ENCODE peak calls at places on chromosomes 16 and 17, in nine cellular contexts. One of them, this sample, is unnamed.

GRCh38 chr17:14942511-14943185 is 322.5 kb downstream of the PMP22 start:
- DNase-seq in thoracic aorta: no peak
- DNase-seq in A549: peak
- DNase-seq in psoas muscle: no peak
- DNase-seq in ovary: no peak
- DNase-seq in lung: no peak
- DNase-seq in heart right ventricle: no peak
- DNase-seq in AG04450: no peak
- DNase-seq in thyroid gland: no peak
- DNase-seq in this sample: no peak

GRCh38 chr17:39603304-39604016 is 4.3 kb downstream of the NEUROD2 start:
- DNase-seq in thoracic aorta: no peak
- DNase-seq in A549: no peak
- DNase-seq in psoas muscle: no peak
- DNase-seq in ovary: no peak
- DNase-seq in lung: no peak
- DNase-seq in heart right ventricle: no peak
- DNase-seq in AG04450: no peak
- DNase-seq in thyroid gland: no peak
- DNase-seq in this sample: no peak

GRCh38 chr17:9228408-9229159 is 207.3 kb downstream of the NTN1 start:
- DNase-seq in thoracic aorta: no peak
- DNase-seq in A549: no peak
- DNase-seq in psoas muscle: no peak
- DNase-seq in ovary: no peak
- DNase-seq in lung: no peak
- DNase-seq in heart right ventricle: no peak
- DNase-seq in AG04450: peak
- DNase-seq in thyroid gland: no peak
- DNase-seq in this sample: no peak

GRCh38 chr16:65657556-65657955 is 535.7 kb upstream of the CDH11 start:
- DNase-seq in thoracic aorta: no peak
- DNase-seq in A549: no peak
- DNase-seq in psoas muscle: no peak
- DNase-seq in ovary: no peak
- DNase-seq in lung: no peak
- DNase-seq in heart right ventricle: no peak
- DNase-seq in AG04450: no peak
- DNase-seq in thyroid gland: no peak
- DNase-seq in this sample: no peak

GRCh38 chr17:75059369-75060345 is 12.6 kb downstream of the KCTD2 start:
- DNase-seq in thoracic aorta: no peak
- DNase-seq in A549: peak
- DNase-seq in psoas muscle: no peak
- DNase-seq in ovary: peak
- DNase-seq in lung: no peak
- DNase-seq in heart right ventricle: no peak
- DNase-seq in AG04450: peak
- DNase-seq in thyroid gland: peak
- DNase-seq in this sample: peak

GRCh38 chr16:70454221-70455034 is at the start of gene FCSK:
- DNase-seq in thoracic aorta: no peak
- DNase-seq in A549: peak
- DNase-seq in psoas muscle: peak
- DNase-seq in ovary: peak
- DNase-seq in lung: peak
- DNase-seq in heart right ventricle: peak
- DNase-seq in AG04450: peak
- DNase-seq in thyroid gland: peak
- DNase-seq in this sample: peak

GRCh38 chr17:17849147-17849820 is 12.5 kb upstream of the SREBF1 start:
- DNase-seq in thoracic aorta: peak
- DNase-seq in A549: no peak
- DNase-seq in psoas muscle: peak
- DNase-seq in ovary: peak
- DNase-seq in lung: peak
- DNase-seq in heart right ventricle: peak
- DNase-seq in AG04450: no peak
- DNase-seq in thyroid gland: peak
- DNase-seq in this sample: peak

GRCh38 chr17:62630365-62631085 is 3.1 kb downstream of the MRC2 start:
- DNase-seq in thoracic aorta: no peak
- DNase-seq in A549: no peak
- DNase-seq in psoas muscle: no peak
- DNase-seq in ovary: no peak
- DNase-seq in lung: no peak
- DNase-seq in heart right ventricle: no peak
- DNase-seq in AG04450: no peak
- DNase-seq in thyroid gland: no peak
- DNase-seq in this sample: no peak

GRCh38 chr16:88344411-88345030 is 38.2 kb upstream of the ZNF469 start:
- DNase-seq in thoracic aorta: no peak
- DNase-seq in A549: no peak
- DNase-seq in psoas muscle: no peak
- DNase-seq in ovary: no peak
- DNase-seq in lung: no peak
- DNase-seq in heart right ventricle: no peak
- DNase-seq in AG04450: no peak
- DNase-seq in thyroid gland: no peak
- DNase-seq in this sample: no peak

GRCh38 chr17:35540589-35541404 is 3.3 kb upstream of the SLFN12L start:
- DNase-seq in thoracic aorta: no peak
- DNase-seq in A549: no peak
- DNase-seq in psoas muscle: peak
- DNase-seq in ovary: peak
- DNase-seq in lung: peak
- DNase-seq in heart right ventricle: no peak
- DNase-seq in AG04450: no peak
- DNase-seq in thyroid gland: no peak
- DNase-seq in this sample: peak

GRCh38 chr17:13995856-13996635 is 73.3 kb upstream of the COX10 start:
- DNase-seq in thoracic aorta: no peak
- DNase-seq in A549: no peak
- DNase-seq in psoas muscle: no peak
- DNase-seq in ovary: no peak
- DNase-seq in lung: no peak
- DNase-seq in heart right ventricle: no peak
- DNase-seq in AG04450: no peak
- DNase-seq in thyroid gland: no peak
- DNase-seq in this sample: no peak

GRCh38 chr17:55285340-55286301 is 20.9 kb downstream of the HLF start:
- DNase-seq in thoracic aorta: peak
- DNase-seq in A549: peak
- DNase-seq in psoas muscle: peak
- DNase-seq in ovary: peak
- DNase-seq in lung: peak
- DNase-seq in heart right ventricle: peak
- DNase-seq in AG04450: no peak
- DNase-seq in thyroid gland: peak
- DNase-seq in this sample: peak

GRCh38 chr17:37092701-37093100 is 143.9 kb downstream of the AATF start:
- DNase-seq in thoracic aorta: no peak
- DNase-seq in A549: no peak
- DNase-seq in psoas muscle: no peak
- DNase-seq in ovary: no peak
- DNase-seq in lung: no peak
- DNase-seq in heart right ventricle: no peak
- DNase-seq in AG04450: no peak
- DNase-seq in thyroid gland: no peak
- DNase-seq in this sample: no peak

GRCh38 chr16:71552698-71553503 is 24.0 kb downstream of the TAT start:
- DNase-seq in thoracic aorta: no peak
- DNase-seq in A549: peak
- DNase-seq in psoas muscle: no peak
- DNase-seq in ovary: no peak
- DNase-seq in lung: no peak
- DNase-seq in heart right ventricle: no peak
- DNase-seq in AG04450: no peak
- DNase-seq in thyroid gland: no peak
- DNase-seq in this sample: peak

GRCh38 chr16:68995011-68995504 is 110.4 kb upstream of the HAS3 start:
- DNase-seq in thoracic aorta: no peak
- DNase-seq in A549: peak
- DNase-seq in psoas muscle: no peak
- DNase-seq in ovary: no peak
- DNase-seq in lung: no peak
- DNase-seq in heart right ventricle: no peak
- DNase-seq in AG04450: no peak
- DNase-seq in thyroid gland: peak
- DNase-seq in this sample: peak

GRCh38 chr16:3835089-3835602 is 45.4 kb downstream of the CREBBP start:
- DNase-seq in thoracic aorta: no peak
- DNase-seq in A549: no peak
- DNase-seq in psoas muscle: no peak
- DNase-seq in ovary: no peak
- DNase-seq in lung: no peak
- DNase-seq in heart right ventricle: no peak
- DNase-seq in AG04450: no peak
- DNase-seq in thyroid gland: no peak
- DNase-seq in this sample: no peak
- H3K27ac ChIP-seq in thoracic aorta: no peak
- H3K27ac ChIP-seq in A549: no peak
- H3K27ac ChIP-seq in psoas muscle: no peak
- H3K27ac ChIP-seq in ovary: no peak
- H3K27ac ChIP-seq in lung: no peak
- H3K27ac ChIP-seq in heart right ventricle: no peak
- H3K27ac ChIP-seq in AG04450: no peak
- H3K27ac ChIP-seq in thyroid gland: no peak
- H3K27ac ChIP-seq in this sample: no peak

DNA sequence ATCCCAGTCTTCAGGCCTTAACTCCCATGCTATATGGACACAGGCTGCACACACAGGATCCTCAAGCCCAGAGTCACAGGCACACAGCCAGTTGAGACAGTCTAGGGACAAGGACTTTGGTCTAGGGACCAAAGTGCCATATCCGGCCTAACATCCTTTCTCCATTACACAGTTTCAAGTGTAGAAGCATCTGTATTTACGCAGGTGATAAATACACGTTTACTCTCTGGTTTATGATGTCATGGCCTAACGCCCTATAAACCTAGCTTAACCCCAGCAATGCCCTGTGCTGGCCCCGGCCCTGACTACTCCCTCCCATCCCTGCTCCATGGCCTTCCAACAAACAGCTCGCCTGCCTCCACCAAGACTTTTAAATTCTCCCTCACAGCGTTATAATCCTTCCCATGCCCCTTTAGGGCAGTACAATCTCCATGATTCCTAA is 17.1 kb downstream of the CUEDC1 start:
- DNase-seq in thoracic aorta: no peak
- DNase-seq in A549: no peak
- DNase-seq in psoas muscle: no peak
- DNase-seq in ovary: no peak
- DNase-seq in lung: no peak
- DNase-seq in heart right ventricle: no peak
- DNase-seq in AG04450: no peak
- DNase-seq in thyroid gland: no peak
- DNase-seq in this sample: peak
- H3K27ac ChIP-seq in thoracic aorta: no peak
- H3K27ac ChIP-seq in A549: peak
- H3K27ac ChIP-seq in psoas muscle: peak
- H3K27ac ChIP-seq in ovary: no peak
- H3K27ac ChIP-seq in lung: no peak
- H3K27ac ChIP-seq in heart right ventricle: peak
- H3K27ac ChIP-seq in AG04450: no peak
- H3K27ac ChIP-seq in thyroid gland: no peak
- H3K27ac ChIP-seq in this sample: no peak

GRCh38 chr17:66725956-66726355 is 109.0 kb upstream of the CACNG5 start:
- DNase-seq in thoracic aorta: no peak
- DNase-seq in A549: no peak
- DNase-seq in psoas muscle: no peak
- DNase-seq in ovary: no peak
- DNase-seq in lung: no peak
- DNase-seq in heart right ventricle: no peak
- DNase-seq in AG04450: no peak
- DNase-seq in thyroid gland: no peak
- DNase-seq in this sample: no peak

GRCh38 chr17:66726371-66726770 is 108.5 kb upstream of the CACNG5 start:
- DNase-seq in thoracic aorta: no peak
- DNase-seq in A549: no peak
- DNase-seq in psoas muscle: no peak
- DNase-seq in ovary: no peak
- DNase-seq in lung: no peak
- DNase-seq in heart right ventricle: no peak
- DNase-seq in AG04450: no peak
- DNase-seq in thyroid gland: no peak
- DNase-seq in this sample: no peak

GRCh38 chr17:66727634-66728570 is 107.0 kb upstream of the CACNG5 start:
- DNase-seq in thoracic aorta: no peak
- DNase-seq in A549: peak
- DNase-seq in psoas muscle: peak
- DNase-seq in ovary: peak
- DNase-seq in lung: peak
- DNase-seq in heart right ventricle: peak
- DNase-seq in AG04450: no peak
- DNase-seq in thyroid gland: peak
- DNase-seq in this sample: peak

GRCh38 chr17:66726846-66727245 is 108.1 kb upstream of the CACNG5 start:
- DNase-seq in thoracic aorta: no peak
- DNase-seq in A549: no peak
- DNase-seq in psoas muscle: no peak
- DNase-seq in ovary: no peak
- DNase-seq in lung: no peak
- DNase-seq in heart right ventricle: no peak
- DNase-seq in AG04450: no peak
- DNase-seq in thyroid gland: no peak
- DNase-seq in this sample: no peak

GRCh38 chr17:66724581-66725341 is 110.2 kb upstream of the CACNG5 start:
- DNase-seq in thoracic aorta: no peak
- DNase-seq in A549: peak
- DNase-seq in psoas muscle: no peak
- DNase-seq in ovary: no peak
- DNase-seq in lung: no peak
- DNase-seq in heart right ventricle: no peak
- DNase-seq in AG04450: no peak
- DNase-seq in thyroid gland: no peak
- DNase-seq in this sample: no peak
- H3K27ac ChIP-seq in thoracic aorta: no peak
- H3K27ac ChIP-seq in A549: peak
- H3K27ac ChIP-seq in psoas muscle: no peak
- H3K27ac ChIP-seq in ovary: no peak
- H3K27ac ChIP-seq in lung: no peak
- H3K27ac ChIP-seq in heart right ventricle: no peak
- H3K27ac ChIP-seq in AG04450: no peak
- H3K27ac ChIP-seq in thyroid gland: no peak
- H3K27ac ChIP-seq in this sample: no peak

DNA sequence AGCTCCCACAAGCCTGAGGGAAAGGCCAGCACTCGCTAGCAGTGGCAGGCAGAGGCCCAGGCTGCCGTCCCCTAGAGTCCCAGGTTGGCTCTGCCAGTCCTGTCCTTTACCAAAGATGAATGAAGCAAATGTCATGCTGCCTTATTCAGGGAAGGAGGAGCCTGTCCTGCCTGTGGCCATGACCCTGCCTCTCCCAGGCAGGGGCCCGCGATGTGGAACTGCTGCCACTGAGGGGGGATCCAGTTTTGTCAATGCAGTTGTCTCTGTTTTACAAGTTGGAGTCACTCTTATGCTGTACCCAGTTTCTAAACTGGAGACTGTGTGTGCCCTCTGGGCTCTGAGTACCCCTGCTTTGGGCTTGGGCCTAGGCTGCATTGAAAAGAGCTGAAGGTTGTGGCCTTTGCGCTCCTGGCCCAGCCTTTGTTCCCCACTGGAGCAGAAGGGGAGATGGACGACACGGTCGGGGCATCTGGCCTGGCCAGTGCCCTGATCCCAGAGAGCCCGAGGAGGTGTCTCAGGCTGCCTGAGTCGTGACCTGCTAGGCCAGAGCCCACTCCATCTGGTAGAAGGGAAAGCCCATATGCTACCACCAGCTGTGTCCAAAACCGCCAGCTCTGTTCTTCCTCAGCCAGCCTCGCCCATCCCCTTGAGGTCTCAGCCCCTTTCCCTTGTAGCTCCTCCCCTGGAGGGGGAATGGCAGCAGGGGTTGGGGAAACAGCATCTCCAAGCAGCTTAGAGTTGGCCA is 5.5 kb downstream of the LIMD2 start:
- DNase-seq in thoracic aorta: no peak
- DNase-seq in A549: no peak
- DNase-seq in psoas muscle: no peak
- DNase-seq in ovary: no peak
- DNase-seq in lung: no peak
- DNase-seq in heart right ventricle: no peak
- DNase-seq in AG04450: no peak
- DNase-seq in thyroid gland: no peak
- DNase-seq in this sample: no peak
- H3K27ac ChIP-seq in thoracic aorta: no peak
- H3K27ac ChIP-seq in A549: no peak
- H3K27ac ChIP-seq in psoas muscle: no peak
- H3K27ac ChIP-seq in ovary: no peak
- H3K27ac ChIP-seq in lung: no peak
- H3K27ac ChIP-seq in heart right ventricle: no peak
- H3K27ac ChIP-seq in AG04450: no peak
- H3K27ac ChIP-seq in thyroid gland: no peak
- H3K27ac ChIP-seq in this sample: no peak